ENCODE peak calls at places on chromosomes 1 and 21, in eight cellular contexts. B, X, S, I, P, N, E and G are unnamed samples.
A peak's percentile ranks its signal among the peaks of the same experiment; 100 is the strongest.

GRCh38 chr1:184970691-184971161 is 3.6 kb downstream of the NIBAN1 start:
- DNase-seq in B (no peak), X (no peak), S (no peak), I (no peak), P (no peak), N (no peak), E (no peak), G (no peak)

GRCh38 chr1:196209983-196210382 is 398.3 kb downstream of the KCNT2 start:
- DNase-seq in B (no peak), X (no peak), S (no peak), I (no peak), P (no peak), N (no peak), E (no peak), G (no peak)

GRCh38 chr1:162688931-162689330 is 56.7 kb downstream of the DDR2 start:
- DNase-seq in B (no peak), X (no peak), S (no peak), I (no peak), P (no peak), N (no peak), E (no peak), G (no peak)

GRCh38 chr1:212470059-212470458 is 37.3 kb downstream of the NENF start:
- DNase-seq in B (peak; percentile 60), X (peak; percentile 75), S (no peak), I (no peak), P (peak; percentile 46), N (peak; percentile 62), E (peak; percentile 64), G (no peak)

GRCh38 chr1:109802136-109802900 is 38.6 kb upstream of the EPS8L3 start:
- DNase-seq in B (no peak), X (peak; percentile 24), S (peak; percentile 47), I (no peak), P (no peak), N (no peak), E (no peak), G (no peak)

GRCh38 chr1:62045579-62045978 is 149.1 kb upstream of the L1TD1 start:
- DNase-seq in B (no peak), X (no peak), S (no peak), I (peak; percentile 16), P (no peak), N (no peak), E (no peak), G (no peak)

GRCh38 chr1:48568501-48568900 is 96.5 kb upstream of the SPATA6 start:
- DNase-seq in B (no peak), X (no peak), S (no peak), I (no peak), P (no peak), N (no peak), E (no peak), G (no peak)

GRCh38 chr1:156025873-156026272 is 5.1 kb upstream of the SSR2 start:
- DNase-seq in B (no peak), X (peak; percentile 75), S (peak; percentile 45), I (peak; percentile 54), P (peak; percentile 48), N (no peak), E (peak; percentile 63), G (peak; percentile 46)

GRCh38 chr1:191528275-191528674 is 630.0 kb upstream of the RGS18 start:
- DNase-seq in B (no peak), X (no peak), S (no peak), I (no peak), P (no peak), N (no peak), E (no peak), G (no peak)

GRCh38 chr1:171263915-171264314 is 15.6 kb downstream of the FMO1 start:
- DNase-seq in B (no peak), X (no peak), S (no peak), I (no peak), P (no peak), N (no peak), E (no peak), G (no peak)

GRCh38 chr1:67060811-67061218 is 6.9 kb upstream of the SLC35D1 start:
- DNase-seq in B (no peak), X (no peak), S (no peak), I (no peak), P (peak; percentile 68), N (no peak), E (no peak), G (no peak)

GRCh38 chr1:156858959-156859522 is at the start of gene INSRR:
- DNase-seq in B (no peak), X (no peak), S (peak; percentile 83), I (peak; percentile 69), P (no peak), N (no peak), E (no peak), G (no peak)

GRCh38 chr1:46487818-46488218 is 1.8 kb upstream of the DMBX1 start:
- DNase-seq in B (peak; percentile 23), X (no peak), S (no peak), I (peak; percentile 69), P (no peak), N (no peak), E (no peak), G (no peak)

GRCh38 chr1:217333939-217334338 is 297.0 kb downstream of the GPATCH2 start:
- DNase-seq in B (no peak), X (no peak), S (no peak), I (peak; percentile 20), P (peak; percentile 7), N (no peak), E (peak; percentile 9), G (peak; percentile 13)

GRCh38 chr1:187877220-187877619 is 1048.5 kb downstream of the PLA2G4A start:
- DNase-seq in B (no peak), X (no peak), S (no peak), I (no peak), P (no peak), N (no peak), E (no peak), G (no peak)

GRCh38 chr1:234986750-234987414 is 141.8 kb downstream of the TOMM20 start:
- DNase-seq in B (no peak), X (no peak), S (no peak), I (no peak), P (no peak), N (no peak), E (no peak), G (no peak)

GRCh38 chr1:208154679-208155078 is 89.5 kb downstream of the PLXNA2 start:
- DNase-seq in B (no peak), X (peak; percentile 81), S (no peak), I (no peak), P (no peak), N (no peak), E (peak; percentile 72), G (no peak)

GRCh38 chr1:41783189-41783639 is 135.5 kb downstream of the HIVEP3 start:
- DNase-seq in B (no peak), X (no peak), S (no peak), I (no peak), P (peak; percentile 79), N (peak; percentile 69), E (no peak), G (no peak)

GRCh38 chr1:237562247-237562823 is 328.4 kb downstream of the ZP4 start:
- DNase-seq in B (no peak), X (no peak), S (no peak), I (peak; percentile 64), P (no peak), N (peak; percentile 7), E (no peak), G (no peak)

DNA sequence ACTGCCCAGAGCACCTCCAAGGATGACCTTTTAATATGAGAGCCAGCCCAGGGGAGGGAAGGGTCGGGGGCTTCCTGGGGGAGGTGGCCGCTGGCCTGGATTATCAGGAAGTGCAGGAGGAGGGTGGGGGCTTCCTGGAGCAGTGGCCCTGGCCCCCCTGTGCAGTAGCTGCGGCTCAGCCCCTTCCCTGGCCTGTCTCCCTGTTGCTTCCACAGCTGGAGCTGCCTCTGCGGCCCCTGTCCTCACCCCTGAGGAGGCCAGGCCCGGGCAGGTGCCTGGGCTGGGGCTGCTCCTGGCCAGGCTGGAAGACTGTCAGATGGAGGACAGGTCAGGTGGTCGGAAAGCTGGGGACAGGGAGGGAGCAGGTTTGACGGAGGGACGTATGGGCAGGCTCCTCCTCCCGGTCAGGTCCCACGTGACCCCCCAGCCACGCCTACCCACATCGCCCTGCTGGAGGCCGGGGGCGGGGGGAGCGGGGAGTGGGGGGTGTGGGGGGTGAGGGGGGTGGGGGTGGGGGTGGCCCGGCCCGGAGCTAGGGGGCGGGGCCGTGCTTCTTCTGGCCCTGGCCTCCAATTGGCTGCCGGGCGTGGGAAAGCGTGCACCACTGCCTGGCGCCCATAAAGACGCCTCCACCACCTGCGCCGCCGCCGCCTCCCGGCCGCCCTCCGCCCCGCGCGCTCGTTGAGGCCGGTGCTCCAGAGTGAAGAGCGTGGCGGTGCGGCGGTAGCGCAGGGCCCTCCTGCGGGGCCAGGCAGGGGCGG is 10.2 kb upstream of the TNFRSF14 start:
- DNase-seq in B (peak; percentile 97), X (peak; percentile 94), S (peak; percentile 96), I (peak; percentile 97), P (peak; percentile 82), N (peak; percentile 89), E (peak; percentile 95), G (peak; percentile 98)
- TF ChIP-seq POLR2A in B (peak; percentile 70), X (no peak), S (peak; percentile 79), I (peak; percentile 79), P (peak; percentile 69), N (peak; percentile 35), E (peak; percentile 63), G (peak; percentile 93)

GRCh38 chr1:204455063-204455830 is 39.4 kb downstream of the PIK3C2B start:
- DNase-seq in B (peak; percentile 64), X (no peak), S (no peak), I (no peak), P (no peak), N (no peak), E (no peak), G (no peak)
- TF ChIP-seq POLR2AphosphoS5 in B (no peak), X (no peak), S (no peak), I (no peak), P (no peak), N (no peak), E (no peak), G (no peak)

GRCh38 chr21:45366931-45367401 is 38.0 kb upstream of the COL18A1 start:
- DNase-seq in B (no peak), X (peak; percentile 50), S (peak; percentile 83), I (peak; percentile 75), P (no peak), N (no peak), E (peak; percentile 55), G (no peak)
- TF ChIP-seq POLR2A in B (no peak), X (no peak), S (no peak), I (no peak), P (no peak), N (no peak), E (no peak), G (no peak)

GRCh38 chr1:204043680-204044079 is 29.2 kb upstream of the SOX13 start:
- DNase-seq in B (no peak), X (no peak), S (no peak), I (no peak), P (no peak), N (no peak), E (no peak), G (no peak)

GRCh38 chr1:204046346-204046745 is 26.6 kb upstream of the SOX13 start:
- DNase-seq in B (no peak), X (no peak), S (no peak), I (no peak), P (no peak), N (no peak), E (no peak), G (no peak)

GRCh38 chr1:204041803-204042505 is 31.0 kb upstream of the SOX13 start:
- DNase-seq in B (no peak), X (no peak), S (no peak), I (no peak), P (no peak), N (no peak), E (no peak), G (no peak)

GRCh38 chr1:204044448-204044847 is 28.5 kb upstream of the SOX13 start:
- DNase-seq in B (no peak), X (no peak), S (no peak), I (no peak), P (no peak), N (no peak), E (no peak), G (no peak)

GRCh38 chr1:204045430-204045829 is 27.5 kb upstream of the SOX13 start:
- DNase-seq in B (no peak), X (no peak), S (no peak), I (no peak), P (no peak), N (no peak), E (no peak), G (no peak)
- TF ChIP-seq POLR2AphosphoS5 in B (no peak), X (no peak), S (no peak), I (no peak), P (no peak), N (no peak), E (no peak), G (no peak)